ENCODE peak calls at places on chromosome 5, in eight cellular contexts. N is SK-MEL-5; A is Caki2; L is activated CD4-positive, CD25-positive, alpha-beta regulatory T cell; P is mammary epithelial cell; R is lower leg skin; U is KG1; J is pancreas. V is an unnamed sample.

GRCh38 chr5:107893642-107894041 is 222.9 kb upstream of the EFNA5 start:
- DNase-seq in N (no peak), A (no peak), L (no peak), P (peak; percentile 57), R (no peak), U (no peak), J (no peak), V (peak; percentile 77)

GRCh38 chr5:126871441-126871840 is 94.5 kb downstream of the LMNB1 start:
- DNase-seq in N (no peak), A (no peak), L (no peak), P (peak; percentile 1), R (no peak), U (no peak), J (no peak), V (no peak)

GRCh38 chr5:95777441-95777840 is 45.1 kb downstream of the GLRX start:
- DNase-seq in N (no peak), A (no peak), L (no peak), P (no peak), R (no peak), U (no peak), J (no peak), V (peak; percentile 75)

GRCh38 chr5:148808864-148809642 is 17.4 kb upstream of the ADRB2 start:
- DNase-seq in N (no peak), A (no peak), L (no peak), P (no peak), R (no peak), U (no peak), J (no peak), V (no peak)

GRCh38 chr5:107935641-107936040 is 264.9 kb upstream of the EFNA5 start:
- DNase-seq in N (no peak), A (no peak), L (no peak), P (no peak), R (no peak), U (no peak), J (no peak), V (no peak)

GRCh38 chr5:31579558-31579957 is 47.5 kb downstream of the C5orf22 start:
- DNase-seq in N (no peak), A (no peak), L (no peak), P (no peak), R (no peak), U (no peak), J (no peak), V (no peak)

GRCh38 chr5:122906768-122907167 is 61.4 kb downstream of the SNX24 start:
- DNase-seq in N (no peak), A (no peak), L (no peak), P (peak; percentile 8), R (no peak), U (no peak), J (no peak), V (no peak)

GRCh38 chr5:123422433-123423277 is 548 bp downstream of the CEP120 start:
- DNase-seq in N (peak; percentile 14), A (peak; percentile 3), L (no peak), P (peak; percentile 38), R (peak; percentile 90), U (no peak), J (peak; percentile 46), V (peak; percentile 51)

GRCh38 chr5:104352954-104353353 is 790.4 kb upstream of the NUDT12 start:
- DNase-seq in N (no peak), A (no peak), L (no peak), P (no peak), R (no peak), U (no peak), J (no peak), V (no peak)

GRCh38 chr5:37088041-37088440 is 161.1 kb downstream of the CPLANE1 start:
- DNase-seq in N (no peak), A (no peak), L (no peak), P (no peak), R (no peak), U (no peak), J (no peak), V (no peak)

GRCh38 chr5:123120197-123120596 is 31.2 kb downstream of the PRDM6 start:
- DNase-seq in N (peak; percentile 25), A (no peak), L (no peak), P (no peak), R (no peak), U (no peak), J (no peak), V (peak; percentile 14)

GRCh38 chr5:103119067-103119764 is 722 bp downstream of the GIN1 start:
- DNase-seq in N (peak; percentile 39), A (no peak), L (no peak), P (no peak), R (no peak), U (no peak), J (no peak), V (peak; percentile 45)

GRCh38 chr5:31743678-31744077 is 104.7 kb downstream of the PDZD2 start:
- DNase-seq in N (no peak), A (no peak), L (no peak), P (no peak), R (no peak), U (no peak), J (no peak), V (no peak)

GRCh38 chr5:141779642-141780041 is 97.6 kb upstream of the ARAP3 start:
- DNase-seq in N (no peak), A (peak; percentile 65), L (no peak), P (peak; percentile 69), R (no peak), U (no peak), J (no peak), V (peak; percentile 5)

GRCh38 chr5:94969174-94969573 is 315.7 kb downstream of the MCTP1 start:
- DNase-seq in N (peak; percentile 46), A (peak; percentile 8), L (no peak), P (no peak), R (no peak), U (peak; percentile 2), J (no peak), V (peak; percentile 75)

GRCh38 chr5:88092358-88092757 is 176.3 kb downstream of the TMEM161B start:
- DNase-seq in N (no peak), A (no peak), L (no peak), P (no peak), R (no peak), U (no peak), J (no peak), V (no peak)

GRCh38 chr5:140043508-140043872 is 391 bp upstream of the NRG2 start:
- DNase-seq in N (peak; percentile 56), A (no peak), L (no peak), P (no peak), R (no peak), U (no peak), J (no peak), V (no peak)

GRCh38 chr5:58891072-58891970 is 308.4 kb downstream of the RAB3C start:
- DNase-seq in N (peak; percentile 96), A (peak; percentile 96), L (peak; percentile 19), P (peak; percentile 76), R (peak; percentile 93), U (peak; percentile 28), J (peak; percentile 32), V (peak; percentile 93)

GRCh38 chr5:159971038-159971437 is 37.9 kb upstream of the TTC1 start:
- DNase-seq in N (no peak), A (peak; percentile 41), L (no peak), P (no peak), R (no peak), U (no peak), J (no peak), V (peak; percentile 77)

GRCh38 chr5:163350083-163350482 is 87.3 kb upstream of the CCNG1 start:
- DNase-seq in N (peak; percentile 57), A (peak; percentile 32), L (no peak), P (no peak), R (no peak), U (no peak), J (no peak), V (peak; percentile 46)

GRCh38 chr5:167916261-167916660 is 375.2 kb upstream of the WWC1 start:
- DNase-seq in N (no peak), A (no peak), L (no peak), P (no peak), R (no peak), U (no peak), J (no peak), V (peak; percentile 49)

GRCh38 chr5:7320641-7321170 is 75.2 kb upstream of the ADCY2 start:
- DNase-seq in N (no peak), A (no peak), L (no peak), P (no peak), R (no peak), U (no peak), J (no peak), V (no peak)

GRCh38 chr5:53318303-53318702 is 162.1 kb upstream of the FST start:
- DNase-seq in N (no peak), A (no peak), L (no peak), P (peak; percentile 49), R (no peak), U (no peak), J (no peak), V (no peak)

GRCh38 chr5:107698286-107698685 is 27.5 kb upstream of the EFNA5 start:
- DNase-seq in N (no peak), A (no peak), L (no peak), P (no peak), R (no peak), U (no peak), J (no peak), V (peak; percentile 44)

V was measured in choroid plexus epithelial cell.